ENCODE peak calls at places on chromosomes 3 and 15, in nine cellular contexts. E is GM12864, Z is A549, P is right lobe of liver, Q is IMR-90, O is fibroblast of lung, I is fibroblast of pulmonary artery, N is GM13977, C is cardiac fibroblast. K is an unnamed sample.

GRCh38 chr15:80404719-80405553 is 754 bp downstream of the ARNT2 start:
- DNase-seq in E (no peak), Z (peak), P (peak), Q (peak), O (no peak), I (no peak), N (no peak), C (no peak), K (peak)

GRCh38 chr3:3341496-3341895 is 162.0 kb upstream of the CRBN start:
- DNase-seq in E (no peak), Z (no peak), P (no peak), Q (no peak), O (no peak), I (no peak), N (no peak), C (no peak), K (no peak)

GRCh38 chr3:19749448-19750017 is 184.5 kb downstream of the EFHB start:
- DNase-seq in E (no peak), Z (no peak), P (no peak), Q (no peak), O (no peak), I (no peak), N (no peak), C (no peak), K (no peak)

GRCh38 chr3:94525039-94525438 is 462.2 kb downstream of the NSUN3 start:
- DNase-seq in E (no peak), Z (peak), P (no peak), Q (peak), O (peak), I (peak), N (no peak), C (peak), K (no peak)

GRCh38 chr15:34223904-34224596 is 766 bp upstream of the EMC4 start:
- DNase-seq in E (no peak), Z (peak), P (no peak), Q (peak), O (peak), I (no peak), N (no peak), C (no peak), K (no peak)

GRCh38 chr3:187136936-187137335 is 2.4 kb downstream of the RPL39L start:
- DNase-seq in E (no peak), Z (no peak), P (no peak), Q (peak), O (peak), I (peak), N (no peak), C (peak), K (no peak)

GRCh38 chr15:97168704-97169475 is 791.6 kb upstream of the ARRDC4 start:
- DNase-seq in E (no peak), Z (no peak), P (no peak), Q (no peak), O (no peak), I (no peak), N (no peak), C (no peak), K (no peak)

GRCh38 chr3:104514371-104514770 is 852.3 kb upstream of the ALCAM start:
- DNase-seq in E (no peak), Z (no peak), P (no peak), Q (no peak), O (no peak), I (no peak), N (no peak), C (no peak), K (no peak)

GRCh38 chr3:98525494-98525893 is 2.8 kb upstream of the CLDND1 start:
- DNase-seq in E (peak), Z (no peak), P (no peak), Q (no peak), O (no peak), I (no peak), N (no peak), C (no peak), K (peak)

GRCh38 chr15:64423970-64424369 is 36.3 kb downstream of the TRIP4 start:
- DNase-seq in E (no peak), Z (no peak), P (no peak), Q (no peak), O (no peak), I (no peak), N (peak), C (no peak), K (peak)

GRCh38 chr15:64422697-64423096 is 35.1 kb downstream of the TRIP4 start:
- DNase-seq in E (no peak), Z (no peak), P (no peak), Q (no peak), O (no peak), I (no peak), N (no peak), C (no peak), K (no peak)

GRCh38 chr15:64429448-64429847 is 30.9 kb upstream of the ZNF609 start:
- DNase-seq in E (no peak), Z (no peak), P (no peak), Q (no peak), O (no peak), I (no peak), N (no peak), C (no peak), K (no peak)

GRCh38 chr15:64430000-64430735 is 30.2 kb upstream of the ZNF609 start:
- DNase-seq in E (peak), Z (no peak), P (no peak), Q (peak), O (peak), I (peak), N (peak), C (peak), K (peak)

DNA sequence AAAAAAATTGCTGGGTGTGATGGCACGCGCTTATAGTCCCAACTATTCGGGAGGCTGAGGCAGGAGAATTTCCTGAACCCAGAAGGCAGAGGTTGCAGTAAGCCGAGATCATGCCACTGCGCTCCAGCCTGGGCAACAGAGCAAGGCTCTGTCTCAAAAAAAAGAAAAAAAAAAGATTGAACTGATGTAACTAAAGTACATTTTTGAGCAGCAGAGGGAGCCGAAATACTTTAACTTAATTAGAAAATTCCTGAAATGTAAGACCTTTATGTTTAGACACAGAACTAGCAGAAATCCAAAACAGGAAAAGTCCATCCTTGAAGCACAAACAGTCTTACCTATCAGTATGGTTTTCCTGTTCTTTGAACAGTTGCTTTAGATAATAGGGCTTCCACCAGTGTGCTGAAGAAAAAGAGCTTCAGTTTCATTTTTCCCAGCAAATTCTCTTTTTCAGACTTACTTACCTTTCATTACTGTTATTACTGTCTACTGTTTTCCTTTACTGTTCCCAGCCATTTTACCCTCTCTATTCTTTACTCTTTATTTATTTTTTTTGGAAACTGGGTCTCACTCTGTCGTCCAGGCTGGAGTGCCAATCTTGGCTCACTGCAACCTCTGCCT is 33.4 kb upstream of the ZNF609 start:
- DNase-seq in E (no peak), Z (peak), P (no peak), Q (peak), O (peak), I (peak), N (no peak), C (peak), K (no peak)
- TF ChIP-seq CTCF in E (peak), Z (peak), P (peak), Q (peak), O (peak), I (peak), N (peak), C (no peak), K (no peak)

DNA sequence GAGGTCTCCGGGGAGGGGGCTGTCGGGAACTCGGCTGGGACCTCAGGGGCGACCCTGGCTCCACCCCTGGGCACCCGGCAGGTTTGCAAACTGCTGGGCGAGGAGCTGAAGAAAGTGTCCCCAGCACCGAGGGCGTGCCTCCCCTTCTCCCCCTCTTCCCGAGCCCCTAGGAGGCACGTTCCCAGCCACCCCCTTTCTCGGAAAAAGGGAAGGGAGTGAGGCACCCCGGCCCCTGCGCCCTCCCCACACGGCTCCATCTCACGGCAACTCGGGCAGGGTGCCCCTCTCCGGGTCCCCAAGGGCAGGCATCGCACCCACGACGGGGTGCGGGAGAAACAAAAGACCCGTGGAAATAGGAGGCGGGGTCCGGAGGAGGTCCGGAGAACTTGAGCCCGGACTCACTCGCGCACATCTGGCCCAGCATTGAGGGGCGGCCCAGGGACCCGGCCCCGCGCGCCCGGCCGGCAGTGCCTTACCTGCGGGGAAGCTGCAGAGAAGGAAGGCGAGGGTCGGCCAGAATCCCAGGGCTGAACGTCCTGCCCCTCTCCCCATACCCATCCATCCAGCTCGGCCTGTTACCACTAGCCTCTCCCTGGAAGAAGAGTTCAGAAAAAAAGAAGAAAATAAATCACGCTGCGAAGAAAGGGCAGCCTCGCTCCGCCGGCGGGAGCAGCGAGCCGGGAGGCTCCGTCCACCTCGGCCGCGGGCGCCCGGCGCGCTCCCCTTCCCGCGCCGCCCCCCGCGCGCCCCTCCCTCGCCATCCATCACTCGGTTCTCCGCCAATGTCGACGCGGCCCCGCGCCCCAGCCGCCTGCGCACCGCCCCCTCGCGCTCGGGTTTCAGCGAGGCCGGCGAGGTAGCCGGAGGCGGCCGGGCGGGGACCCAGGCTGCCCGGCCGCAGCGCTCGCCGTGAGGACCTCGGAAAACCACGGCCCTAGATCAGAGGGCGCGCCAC is 16.3 kb downstream of the RGMA start:
- DNase-seq in E (no peak), Z (peak), P (no peak), Q (peak), O (peak), I (peak), N (no peak), C (peak), K (no peak)
- TF ChIP-seq CTCF in E (no peak), Z (no peak), P (no peak), Q (no peak), O (no peak), I (no peak), N (no peak), C (no peak), K (no peak)

GRCh38 chr3:171810278-171811058 is at the start of gene PLD1:
- DNase-seq in E (no peak), Z (peak), P (peak), Q (peak), O (peak), I (peak), N (peak), C (peak), K (peak)

GRCh38 chr3:171811059-171811912 is 1.0 kb upstream of the PLD1 start:
- DNase-seq in E (no peak), Z (peak), P (no peak), Q (peak), O (peak), I (peak), N (peak), C (peak), K (no peak)

GRCh38 chr3:171811913-171812321 is 1.6 kb upstream of the PLD1 start:
- DNase-seq in E (no peak), Z (peak), P (no peak), Q (peak), O (peak), I (peak), N (no peak), C (peak), K (no peak)

GRCh38 chr3:171807806-171808205 is 2.5 kb downstream of the PLD1 start:
- DNase-seq in E (no peak), Z (no peak), P (no peak), Q (no peak), O (no peak), I (no peak), N (no peak), C (no peak), K (no peak)

DNA sequence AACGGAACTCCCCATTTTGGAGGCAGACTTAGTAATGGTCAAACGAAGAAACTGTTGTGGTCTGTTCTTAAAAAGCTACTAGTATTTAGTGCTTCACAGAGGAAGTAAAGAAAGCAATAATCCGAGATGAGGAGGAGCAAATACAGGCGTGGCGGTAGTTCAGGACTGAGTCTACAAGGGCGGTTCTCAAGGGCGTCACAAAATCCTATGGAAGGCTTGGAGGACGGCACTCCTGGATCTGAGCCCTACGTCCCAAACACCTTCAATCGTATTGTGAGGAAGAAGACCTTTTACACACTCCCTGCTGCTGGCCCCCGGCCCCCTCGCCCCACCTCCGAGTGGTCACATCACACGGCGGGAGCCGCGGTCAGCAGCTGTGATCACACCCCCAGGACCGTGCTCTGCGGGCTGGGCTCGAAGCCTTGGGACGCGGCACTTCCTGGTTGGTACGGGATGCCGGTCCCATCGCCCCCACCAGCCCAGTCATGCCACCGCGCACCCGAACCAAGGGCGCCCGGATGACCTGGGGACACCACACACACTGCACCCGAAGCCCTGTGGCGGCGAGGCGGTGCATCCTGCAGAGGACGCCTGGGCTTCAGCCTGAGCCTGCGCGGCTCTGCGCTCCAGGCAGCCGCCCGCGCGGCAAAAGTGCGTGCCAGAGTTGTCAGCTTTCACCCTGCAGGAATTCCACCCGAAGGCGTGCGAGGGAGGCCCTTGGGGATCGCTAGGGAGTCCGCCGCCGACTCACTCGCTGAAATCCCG is 588 bp downstream of the PLD1 start:
- DNase-seq in E (no peak), Z (peak), P (peak), Q (peak), O (peak), I (peak), N (peak), C (peak), K (peak)
- TF ChIP-seq CTCF in E (no peak), Z (no peak), P (peak), Q (no peak), O (peak), I (no peak), N (peak), C (no peak), K (no peak)

GRCh38 chr3:180802837-180803236 is 109.6 kb upstream of the FXR1 start:
- DNase-seq in E (no peak), Z (peak), P (no peak), Q (peak), O (peak), I (peak), N (no peak), C (peak), K (no peak)
- TF ChIP-seq CTCF in E (peak), Z (peak), P (peak), Q (peak), O (peak), I (peak), N (peak), C (peak), K (no peak)

GRCh38 chr15:42798802-42799201 is 61.9 kb upstream of the CDAN1 start:
- DNase-seq in E (no peak), Z (no peak), P (no peak), Q (no peak), O (no peak), I (no peak), N (no peak), C (no peak), K (no peak)

GRCh38 chr15:42803436-42803835 is 66.5 kb upstream of the CDAN1 start:
- DNase-seq in E (no peak), Z (no peak), P (no peak), Q (no peak), O (no peak), I (no peak), N (no peak), C (no peak), K (no peak)

GRCh38 chr15:42796955-42797779 is 60.2 kb upstream of the CDAN1 start:
- DNase-seq in E (no peak), Z (no peak), P (no peak), Q (peak), O (peak), I (peak), N (no peak), C (peak), K (no peak)

GRCh38 chr15:42802168-42802567 is 65.2 kb upstream of the CDAN1 start:
- DNase-seq in E (no peak), Z (no peak), P (no peak), Q (no peak), O (no peak), I (no peak), N (no peak), C (no peak), K (no peak)

GRCh38 chr15:42800731-42801474 is 64.0 kb upstream of the CDAN1 start:
- DNase-seq in E (no peak), Z (peak), P (no peak), Q (no peak), O (no peak), I (no peak), N (no peak), C (no peak), K (no peak)
- TF ChIP-seq CTCF in E (peak), Z (no peak), P (no peak), Q (no peak), O (no peak), I (peak), N (peak), C (no peak), K (no peak)

K was measured in GM20000.